ENCODE peak calls at places on chromosomes 12 and 14, in eight cellular contexts. N is HCT116, Y is H1, F is spleen, W is prostate gland, M is K562, E is GM12878, I is stomach. Q is an unnamed sample.

GRCh38 chr14:95242870-95243269 is 76.8 kb downstream of the CLMN start:
- DNase-seq in I (no peak), E (no peak), F (no peak), W (no peak), Y (no peak), N (no peak), M (no peak), Q (no peak)

GRCh38 chr12:59372971-59373370 is 222.9 kb upstream of the SLC16A7 start:
- DNase-seq in F (no peak), M (no peak), N (peak; percentile 8), E (no peak), I (no peak), W (no peak), Y (no peak), Q (no peak)

GRCh38 chr12:49161092-49161795 is 27.6 kb downstream of the TUBA1A start:
- DNase-seq in N (no peak), I (no peak), F (no peak), M (no peak), W (no peak), Y (no peak), E (no peak), Q (no peak)

GRCh38 chr14:50697659-50698290 is 29.7 kb upstream of the SAV1 start:
- DNase-seq in E (no peak), Y (no peak), W (no peak), M (no peak), I (no peak), F (no peak), N (no peak), Q (no peak)

GRCh38 chr12:27866382-27867101 is 86.5 kb upstream of the MANSC4 start:
- DNase-seq in F (no peak), N (no peak), E (no peak), Y (no peak), I (no peak), M (peak; percentile 1), W (no peak), Q (no peak)

GRCh38 chr12:132700212-132700913 is 10.3 kb upstream of the PGAM5 start:
- DNase-seq in I (no peak), Y (no peak), F (no peak), M (no peak), W (no peak), E (peak; percentile 44), N (no peak), Q (no peak)

GRCh38 chr12:113088971-113089756 is 32.6 kb downstream of the DTX1 start:
- DNase-seq in N (no peak), I (no peak), M (no peak), Y (no peak), E (peak; percentile 64), W (no peak), F (peak; percentile 88), Q (no peak)

GRCh38 chr14:105878554-105878953 is 352.2 kb downstream of the TMEM121 start:
- DNase-seq in I (no peak), M (no peak), Y (no peak), N (no peak), W (no peak), E (no peak), F (peak; percentile 38), Q (no peak)

GRCh38 chr14:33057585-33057984 is 118.9 kb downstream of the NPAS3 start:
- DNase-seq in I (no peak), W (no peak), E (no peak), Y (no peak), F (no peak), M (no peak), N (no peak), Q (no peak)

GRCh38 chr12:91109148-91109564 is 2.1 kb downstream of the LUM start:
- DNase-seq in Y (peak; percentile 90), W (peak; percentile 27), I (peak; percentile 78), F (no peak), N (peak; percentile 27), E (peak; percentile 15), M (peak; percentile 7), Q (no peak)

GRCh38 chr12:57300961-57301584 is 50.1 kb upstream of the STAC3 start:
- DNase-seq in M (no peak), E (no peak), W (no peak), F (no peak), Y (no peak), I (no peak), N (no peak), Q (no peak)

GRCh38 chr12:49946497-49946896 is 4.0 kb upstream of the AQP2 start:
- DNase-seq in I (no peak), F (no peak), M (no peak), E (no peak), N (no peak), W (no peak), Y (no peak), Q (no peak)

GRCh38 chr12:115160290-115161108 is 476.5 kb upstream of the TBX3 start:
- DNase-seq in M (no peak), F (no peak), W (no peak), Y (no peak), I (no peak), E (no peak), N (no peak), Q (no peak)

GRCh38 chr12:33205986-33206385 is 233.6 kb downstream of the SYT10 start:
- DNase-seq in Y (no peak), N (no peak), E (no peak), M (no peak), F (no peak), I (no peak), W (no peak), Q (no peak)

GRCh38 chr12:125835852-125836251 is 770.6 kb downstream of the AACS start:
- DNase-seq in E (no peak), I (no peak), N (no peak), F (no peak), M (no peak), Y (no peak), W (no peak), Q (no peak)

GRCh38 chr12:85076688-85077430 is 40.7 kb downstream of the LRRIQ1 start:
- DNase-seq in Y (no peak), W (peak; percentile 16), I (no peak), F (no peak), E (no peak), M (peak; percentile 1), N (peak; percentile 81), Q (no peak)

GRCh38 chr12:84056-84455 is 17.5 kb downstream of the IQSEC3 start:
- DNase-seq in I (no peak), W (peak; percentile 75), N (no peak), E (no peak), M (no peak), F (no peak), Y (no peak), Q (peak; percentile 89)

GRCh38 chr12:10941916-10942607 is 3.0 kb upstream of the TAS2R14 start:
- DNase-seq in N (peak; percentile 78), M (peak; percentile 4), Y (no peak), F (peak; percentile 60), I (no peak), E (peak; percentile 9), W (no peak), Q (no peak)

GRCh38 chr12:74890237-74890599 is 319.4 kb downstream of the KCNC2 start:
- DNase-seq in I (no peak), E (no peak), Y (no peak), N (peak; percentile 73), F (no peak), W (peak; percentile 55), M (no peak), Q (no peak)

GRCh38 chr12:132872975-132873421 is 14.4 kb downstream of the CHFR start:
- DNase-seq in E (peak; percentile 13), F (no peak), W (no peak), N (no peak), I (no peak), M (no peak), Y (no peak), Q (no peak)

GRCh38 chr12:53452159-53453077 is 516 bp downstream of the PCBP2 start:
- DNase-seq in W (peak; percentile 77), Y (peak; percentile 87), N (peak; percentile 64), M (peak; percentile 93), F (peak; percentile 95), E (no peak), I (peak; percentile 86), Q (peak; percentile 92)
- TF ChIP-seq CTCF in W (no peak), Y (no peak), N (peak; percentile 52), M (peak; percentile 51), F (no peak), E (peak; percentile 28), I (peak; percentile 17), Q (peak; percentile 54)

GRCh38 chr14:23160924-23161522 is 22.4 kb downstream of the SLC7A8 start:
- DNase-seq in M (peak; percentile 68), Y (peak; percentile 83), W (peak; percentile 49), F (peak; percentile 79), N (no peak), E (no peak), I (peak; percentile 59), Q (no peak)
- H3K4me1 ChIP-seq in M (peaks cover 53% of the 10 kb centered on the region), Y (peaks cover 16% of the 10 kb centered on the region), W (peaks cover under 1% of the 10 kb centered on the region), F (peaks cover 24% of the 10 kb centered on the region), N (no peaks in the 10 kb centered on the region), E (no peaks in the 10 kb centered on the region), I (peaks cover 33% of the 10 kb centered on the region), Q (peaks cover 18% of the 10 kb centered on the region)

DNA sequence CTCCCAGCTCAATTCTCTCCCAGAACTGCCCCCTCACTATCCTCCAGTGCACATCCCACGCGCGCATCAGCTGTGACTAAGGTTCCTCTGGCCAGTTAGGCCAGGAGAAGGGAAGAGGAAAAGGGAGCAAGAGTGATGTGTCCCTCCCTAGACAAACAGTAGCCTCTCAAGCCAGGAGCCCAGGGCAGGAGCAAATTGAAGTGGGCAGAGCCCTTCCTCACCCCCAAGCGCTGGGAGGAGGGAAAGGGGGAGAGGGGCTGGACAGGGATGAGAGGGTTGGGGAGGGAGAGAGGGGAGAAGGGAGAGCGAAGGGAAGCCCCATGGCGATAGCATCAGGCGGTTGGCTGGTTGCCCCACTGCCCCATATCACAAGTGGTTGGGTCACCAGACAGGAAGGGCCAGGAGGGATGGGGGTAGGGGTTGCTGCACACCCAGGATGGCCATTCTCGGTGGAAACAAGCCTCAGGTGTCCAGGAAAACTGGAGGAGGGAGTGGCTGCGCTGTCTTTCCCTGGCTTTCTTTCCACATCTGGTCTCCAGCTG is 1.1 kb downstream of the CD63 start:
- DNase-seq in W (peak; percentile 47), E (no peak), I (peak; percentile 75), N (no peak), M (peak; percentile 70), F (peak; percentile 83), Y (no peak), Q (no peak)
- TF ChIP-seq POLR2AphosphoS5 in W (no peak), E (no peak), I (peak; percentile 46), N (no peak), M (no peak), F (no peak), Y (peak; percentile 41), Q (no peak)

DNA sequence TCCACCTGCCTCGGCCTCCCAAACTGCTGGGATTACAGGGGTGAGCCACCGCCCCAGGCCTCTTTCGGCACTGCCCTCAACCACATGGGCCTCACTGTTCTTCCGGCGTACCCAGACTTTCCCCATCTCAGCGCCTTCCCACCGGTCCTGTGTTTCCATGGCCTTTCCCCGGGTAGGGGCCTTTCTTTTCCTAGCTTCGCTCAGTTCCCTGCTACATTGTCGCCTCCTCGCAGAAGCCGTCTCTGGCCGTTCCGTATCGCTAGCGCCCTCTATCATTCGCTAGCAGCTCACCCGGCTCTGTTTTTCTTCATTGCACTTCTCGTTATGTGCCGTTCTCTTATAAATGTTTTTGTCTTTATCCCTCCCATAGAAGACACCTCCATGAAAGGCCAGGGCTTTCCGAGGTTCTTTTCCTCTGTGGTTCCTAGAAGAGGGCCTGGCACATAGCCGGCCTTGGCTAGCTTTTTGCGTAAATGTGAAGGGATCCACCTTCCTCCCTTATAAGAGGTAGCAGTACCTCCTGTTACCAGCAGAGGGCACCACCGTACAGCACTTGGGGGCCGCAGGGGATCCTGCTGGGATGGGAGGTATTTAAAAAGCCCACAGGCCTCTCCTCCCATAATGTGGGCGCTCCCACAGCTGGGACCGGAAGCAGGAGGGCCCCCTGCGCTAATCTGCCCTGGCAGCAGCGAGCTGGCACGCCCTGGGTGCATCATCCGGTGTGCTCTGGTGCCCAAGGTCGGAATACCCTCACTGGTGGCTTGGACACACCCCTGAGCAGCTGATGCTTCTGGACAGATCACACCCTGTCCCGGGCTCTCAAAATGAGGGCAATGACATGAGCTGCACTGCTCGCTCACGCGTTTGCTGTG is 18.8 kb downstream of the TAMALIN start:
- DNase-seq in E (peak; percentile 45), W (peak; percentile 81), M (peak; percentile 85), N (peak; percentile 86), Y (peak; percentile 94), F (peak; percentile 91), I (peak; percentile 90), Q (peak; percentile 91)
- TF ChIP-seq CTCF in E (peak; percentile 89), W (peak; percentile 99), M (peak; percentile 99), N (peak; percentile 99), Y (peak; percentile 83), F (peak; percentile 89), I (peak; percentile 98), Q (peak; percentile 100)

Q was measured in vagina.